ENCODE peak calls at places on chromosomes 4 and X, in five cellular contexts. F is cardiac muscle cell, J is glutamatergic neuron, M is ascending aorta, D is mucosa of descending colon. V is an unnamed sample.

GRCh38 chr4:78951862-78952472 is 12.7 kb upstream of the PAQR3 start:
- DNase-seq in M (no peak), F (peak), D (no peak), J (no peak), V (peak)

GRCh38 chr4:105061720-105062119 is 85.0 kb upstream of the TET2 start:
- DNase-seq in F (no peak), M (no peak), D (no peak), J (no peak), V (no peak)

GRCh38 chr4:83074086-83074704 is 39.2 kb downstream of the COPS4 start:
- DNase-seq in F (peak), J (no peak), M (no peak), D (no peak), V (peak)

GRCh38 chr4:41567186-41567585 is 29.2 kb downstream of the LIMCH1 start:
- DNase-seq in M (no peak), F (no peak), D (no peak), J (no peak), V (no peak)

GRCh38 chr4:87530868-87531267 is 1.7 kb upstream of the SPARCL1 start:
- DNase-seq in J (no peak), F (peak), M (no peak), D (no peak), V (no peak)

GRCh38 chr4:95506264-95506663 is 42.5 kb downstream of the UNC5C start:
- DNase-seq in M (no peak), D (no peak), F (peak), J (no peak), V (no peak)

GRCh38 chr4:37666625-37667071 is 19.5 kb downstream of the RELL1 start:
- DNase-seq in F (peak), D (no peak), M (no peak), J (no peak), V (no peak)

GRCh38 chrX:101977091-101977490 is 45.3 kb upstream of the ZMAT1 start:
- DNase-seq in M (no peak), D (no peak), J (no peak), F (no peak), V (no peak)

GRCh38 chr4:186691396-186691795 is 32.3 kb downstream of the FAT1 start:
- DNase-seq in M (no peak), D (no peak), J (no peak), F (no peak), V (no peak)

GRCh38 chrX:144253356-144253755 is 369.5 kb downstream of the UBE2NL start:
- DNase-seq in M (no peak), J (no peak), D (no peak), F (no peak), V (no peak)

GRCh38 chr4:10457255-10457801 is at the start of gene ZNF518B:
- DNase-seq in D (peak), F (peak), J (peak), M (no peak), V (peak)

GRCh38 chr4:22500831-22501714 is 14.8 kb downstream of the ADGRA3 start:
- DNase-seq in D (no peak), F (no peak), J (no peak), M (no peak), V (no peak)

GRCh38 chr4:56435001-56435747 is at the start of gene PPAT:
- DNase-seq in J (peak), M (peak), F (peak), D (peak), V (peak)

GRCh38 chr4:87758278-87758677 is 41.1 kb upstream of the IBSP start:
- DNase-seq in F (peak), D (no peak), J (no peak), M (no peak), V (no peak)

GRCh38 chr4:124167602-124168001 is 544.9 kb downstream of the ANKRD50 start:
- DNase-seq in M (no peak), D (no peak), J (no peak), F (peak), V (no peak)

GRCh38 chrX:107448625-107449468 is 605 bp upstream of the FRMPD3 start:
- DNase-seq in M (no peak), J (peak), F (no peak), D (no peak), V (peak)

GRCh38 chrX:19991350-19991718 is 473 bp upstream of the BCLAF3 start:
- DNase-seq in F (no peak), M (no peak), D (no peak), J (no peak), V (no peak)
- TF ChIP-seq CTCF in F (no peak), M (no peak), D (no peak), J (no peak), V (no peak)

GRCh38 chrX:130081421-130082045 is 28.8 kb downstream of the ELF4 start:
- DNase-seq in D (no peak), J (no peak), F (no peak), M (no peak), V (no peak)

GRCh38 chrX:130083107-130083490 is 27.2 kb downstream of the ELF4 start:
- DNase-seq in M (no peak), F (no peak), J (no peak), D (no peak), V (no peak)

GRCh38 chrX:130080791-130081367 is 29.4 kb downstream of the ELF4 start:
- DNase-seq in D (no peak), F (no peak), M (no peak), J (no peak), V (no peak)

GRCh38 chrX:130083656-130084382 is 26.5 kb downstream of the ELF4 start:
- DNase-seq in J (no peak), F (no peak), D (peak), M (no peak), V (no peak)

GRCh38 chrX:130082244-130083106 is 27.8 kb downstream of the ELF4 start:
- DNase-seq in F (peak), D (peak), M (no peak), J (no peak), V (no peak)
- TF ChIP-seq CTCF in F (no peak), D (no peak), M (no peak), J (no peak), V (no peak)

GRCh38 chrX:68492583-68492982 is 6.3 kb upstream of the YIPF6 start:
- DNase-seq in M (no peak), F (no peak), J (no peak), D (no peak), V (no peak)

GRCh38 chrX:68487254-68487653 is 11.6 kb upstream of the YIPF6 start:
- DNase-seq in F (no peak), J (no peak), D (no peak), M (no peak), V (no peak)

GRCh38 chrX:68488657-68489056 is 10.2 kb upstream of the YIPF6 start:
- DNase-seq in J (no peak), F (no peak), M (no peak), D (no peak), V (no peak)

GRCh38 chrX:68487924-68488323 is 10.9 kb upstream of the YIPF6 start:
- DNase-seq in F (no peak), J (no peak), D (no peak), M (no peak), V (no peak)

GRCh38 chrX:68490644-68491043 is 8.2 kb upstream of the YIPF6 start:
- DNase-seq in J (no peak), M (no peak), F (peak), D (no peak), V (peak)
- TF ChIP-seq CTCF in J (peak), M (no peak), F (peak), D (no peak), V (peak)

GRCh38 chr4:118280501-118281218 is 72.1 kb downstream of the PRSS12 start:
- DNase-seq in J (peak), D (no peak), M (no peak), F (peak), V (peak)
- TF ChIP-seq CTCF in J (peak), D (peak), M (no peak), F (peak), V (peak)

DNA sequence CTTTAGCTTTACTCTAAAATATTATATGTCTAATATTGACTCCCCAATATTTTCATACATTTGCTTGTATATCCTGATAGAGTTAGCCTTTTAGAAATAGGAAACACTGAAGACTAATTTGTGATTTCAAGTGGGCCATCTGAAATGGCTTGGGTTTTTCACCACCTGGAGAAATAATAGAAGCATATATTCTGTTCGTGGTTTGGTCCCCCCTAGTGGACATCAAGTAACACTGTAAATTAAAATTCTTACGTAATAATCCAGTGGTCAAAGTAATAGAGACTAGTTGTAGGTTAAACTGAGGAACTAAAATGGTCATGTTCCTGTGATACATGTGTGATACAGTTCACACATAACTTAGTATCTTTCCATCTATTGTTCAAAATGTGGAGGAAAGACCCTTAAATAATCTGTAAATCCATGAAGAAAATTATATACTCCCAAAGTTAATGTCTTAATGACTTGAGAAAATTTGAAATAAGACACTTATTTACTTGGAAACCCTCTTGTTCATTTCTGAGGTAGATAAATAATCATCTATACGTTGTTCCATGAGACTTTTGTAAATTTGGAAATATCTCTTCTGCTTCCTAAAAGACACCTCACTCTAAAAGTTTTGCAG is 79.8 kb upstream of the SMARCAD1 start:
- DNase-seq in D (no peak), J (no peak), M (no peak), F (peak), V (peak)
- TF ChIP-seq CTCF in D (peak), J (peak), M (no peak), F (peak), V (peak)

GRCh38 chrX:38986586-38986985 is 185.3 kb downstream of the MID1IP1 start:
- DNase-seq in D (no peak), M (no peak), J (no peak), F (no peak), V (no peak)

GRCh38 chrX:38987135-38987780 is 186.0 kb downstream of the MID1IP1 start:
- DNase-seq in M (no peak), F (no peak), D (peak), J (peak), V (peak)

GRCh38 chrX:38985945-38986344 is 184.7 kb downstream of the MID1IP1 start:
- DNase-seq in J (no peak), F (no peak), D (no peak), M (no peak), V (no peak)

GRCh38 chrX:38982843-38983242 is 181.6 kb downstream of the MID1IP1 start:
- DNase-seq in D (no peak), M (no peak), J (no peak), F (no peak), V (no peak)

GRCh38 chrX:38985375-38985774 is 184.1 kb downstream of the MID1IP1 start:
- DNase-seq in F (peak), M (no peak), J (no peak), D (no peak), V (peak)
- TF ChIP-seq CTCF in F (peak), M (no peak), J (no peak), D (no peak), V (peak)

V was measured in SK-N-SH.